ENCODE peak calls at places on chromosomes 16 and 17, in five cellular contexts. G is A172, W is BE2C, Y is A673, M is hepatocyte. Z is an unnamed sample.

GRCh38 chr16:80580109-80580832 is 39.5 kb downstream of the DYNLRB2 start:
- DNase-seq in G (peak), W (no peak), Y (no peak), M (no peak), Z (no peak)

GRCh38 chr16:20766294-20766693 is 2.5 kb downstream of the ACSM3 start:
- DNase-seq in G (no peak), W (no peak), Y (no peak), M (no peak), Z (no peak)

GRCh38 chr17:30970757-30971567 is at the start of gene RNF135:
- DNase-seq in G (peak), W (peak), Y (peak), M (peak), Z (peak)

GRCh38 chr17:57724038-57724728 is 20.9 kb downstream of the CCDC182 start:
- DNase-seq in G (peak), W (peak), Y (no peak), M (no peak), Z (peak)

GRCh38 chr17:73613271-73613941 is 30.8 kb downstream of the SDK2 start:
- DNase-seq in G (no peak), W (no peak), Y (no peak), M (no peak), Z (no peak)

GRCh38 chr17:7889166-7889584 is 586 bp downstream of the CHD3 start:
- DNase-seq in G (peak), W (peak), Y (peak), M (peak), Z (peak)

GRCh38 chr16:21339269-21339641 is 61.2 kb upstream of the CRYM start:
- DNase-seq in G (no peak), W (no peak), Y (no peak), M (no peak), Z (no peak)

GRCh38 chr17:3846739-3847670 is 959 bp upstream of the NCBP3 start:
- DNase-seq in G (no peak), W (no peak), Y (no peak), M (no peak), Z (no peak)

GRCh38 chr17:83012873-83013778 is 66.3 kb upstream of the METRNL start:
- DNase-seq in G (peak), W (no peak), Y (no peak), M (no peak), Z (no peak)

GRCh38 chr17:41625602-41626001 is 1.2 kb upstream of the KRT17 start:
- DNase-seq in G (peak), W (no peak), Y (no peak), M (no peak), Z (no peak)

GRCh38 chr17:63740464-63741181 is 976 bp downstream of the STRADA start:
- DNase-seq in G (peak), W (no peak), Y (no peak), M (peak), Z (peak)

GRCh38 chr16:49312389-49312990 is 30.9 kb upstream of the CBLN1 start:
- DNase-seq in G (no peak), W (no peak), Y (no peak), M (no peak), Z (no peak)

GRCh38 chr17:66087073-66087472 is 104.9 kb downstream of the CEP112 start:
- DNase-seq in G (no peak), W (no peak), Y (no peak), M (no peak), Z (no peak)

GRCh38 chr16:10594312-10594950 is 14.0 kb upstream of the EMP2 start:
- DNase-seq in G (no peak), W (no peak), Y (no peak), M (no peak), Z (no peak)

GRCh38 chr16:12320298-12320706 is 343.8 kb downstream of the SNX29 start:
- DNase-seq in G (peak), W (no peak), Y (no peak), M (no peak), Z (peak)

GRCh38 chr16:1926223-1926718 is 8.1 kb upstream of the HS3ST6 start:
- DNase-seq in G (no peak), W (no peak), Y (no peak), M (no peak), Z (no peak)

GRCh38 chr17:2171725-2172446 is 117.0 kb downstream of the HIC1 start:
- DNase-seq in G (peak), W (no peak), Y (no peak), M (peak), Z (peak)

GRCh38 chr16:715448-716249 is 731 bp downstream of the METRN start:
- DNase-seq in G (no peak), W (peak), Y (no peak), M (peak), Z (peak)

GRCh38 chr16:54935411-54936085 is 4.9 kb downstream of the IRX5 start:
- DNase-seq in G (no peak), W (no peak), Y (no peak), M (no peak), Z (no peak)

GRCh38 chr17:45091778-45092425 is 30.8 kb downstream of the NMT1 start:
- DNase-seq in G (no peak), W (no peak), Y (no peak), M (no peak), Z (no peak)

GRCh38 chr16:12508054-12508453 is 295.6 kb downstream of the CPPED1 start:
- DNase-seq in G (no peak), W (no peak), Y (no peak), M (no peak), Z (no peak)

GRCh38 chr17:63989622-63990345 is 8.4 kb upstream of the PRR29 start:
- DNase-seq in G (no peak), W (no peak), Y (no peak), M (peak), Z (no peak)

GRCh38 chr17:42251115-42251514 is 25.1 kb downstream of the STAT5B start:
- DNase-seq in G (peak), W (no peak), Y (no peak), M (no peak), Z (peak)

GRCh38 chr16:53726625-53727024 is 22.7 kb downstream of the FTO start:
- DNase-seq in G (no peak), W (peak), Y (no peak), M (no peak), Z (peak)

GRCh38 chr16:56048425-56049100 is 142.7 kb upstream of the GNAO1 start:
- DNase-seq in G (no peak), W (no peak), Y (no peak), M (no peak), Z (no peak)

GRCh38 chr16:82630688-82631087 is 3.9 kb downstream of the CDH13 start:
- DNase-seq in G (no peak), W (no peak), Y (no peak), M (no peak), Z (peak)

GRCh38 chr16:85681255-85681654 is 7.5 kb downstream of the GINS2 start:
- DNase-seq in G (no peak), W (no peak), Y (no peak), M (peak), Z (no peak)

GRCh38 chr17:15657868-15658775 is 26.0 kb downstream of the TRIM16 start:
- DNase-seq in G (peak), W (no peak), Y (no peak), M (no peak), Z (no peak)

GRCh38 chr17:19727466-19728113 is 11.2 kb upstream of the SLC47A2 start:
- DNase-seq in G (no peak), W (no peak), Y (no peak), M (peak), Z (no peak)

GRCh38 chr17:69433093-69433492 is 18.6 kb downstream of the MAP2K6 start:
- DNase-seq in G (no peak), W (no peak), Y (peak), M (no peak), Z (no peak)

GRCh38 chr17:19000531-19001011 is 4.0 kb downstream of the FAM83G start:
- DNase-seq in G (peak), W (peak), Y (no peak), M (peak), Z (no peak)

GRCh38 chr17:72152392-72152727 is 31.5 kb downstream of the SOX9 start:
- DNase-seq in G (peak), W (no peak), Y (no peak), M (no peak), Z (no peak)

Z was measured in ACHN.